ENCODE peak calls at places on chromosomes 12 and 14, in six cellular contexts. C, N, V, A, F and X are unnamed samples.
A peak's percentile ranks its signal among the peaks of the same experiment; 100 is the strongest.

GRCh38 chr12:123681605-123682004 is 10.7 kb downstream of the TCTN2 start:
- DNase-seq in A (no peak), N (no peak), V (no peak), F (no peak), C (no peak), X (no peak)

GRCh38 chr14:58626441-58626840 is 11.3 kb upstream of the DACT1 start:
- DNase-seq in A (no peak), C (peak; percentile 69), F (peak; percentile 65), N (no peak), V (no peak), X (no peak)

GRCh38 chr14:53956427-53957201 is at the start of gene BMP4:
- DNase-seq in V (peak; percentile 82), F (peak; percentile 97), N (no peak), C (peak; percentile 30), A (peak; percentile 86), X (peak; percentile 85)

GRCh38 chr14:90406384-90406798 is 9.6 kb downstream of the CALM1 start:
- DNase-seq in V (no peak), A (no peak), C (no peak), F (no peak), N (no peak), X (no peak)

GRCh38 chr14:20489093-20489994 is 16.0 kb upstream of the RNASE10 start:
- DNase-seq in C (peak; percentile 28), F (no peak), V (no peak), A (no peak), N (no peak), X (no peak)

GRCh38 chr14:23436327-23437141 is 1.1 kb upstream of the MYH7 start:
- DNase-seq in C (no peak), A (peak; percentile 67), N (no peak), V (no peak), F (no peak), X (peak; percentile 65)

GRCh38 chr14:43481864-43482263 is 1025.2 kb downstream of the FSCB start:
- DNase-seq in A (no peak), V (no peak), N (no peak), F (peak; percentile 14), C (no peak), X (no peak)

GRCh38 chr12:6935551-6936377 is 7.9 kb upstream of the RNU7-1 start:
- DNase-seq in F (no peak), V (no peak), N (no peak), A (no peak), C (no peak), X (no peak)

GRCh38 chr14:23877538-23878180 is 75.9 kb upstream of the DHRS4 start:
- DNase-seq in C (no peak), F (no peak), N (no peak), A (no peak), V (no peak), X (no peak)

GRCh38 chr12:3055712-3056467 is 21.3 kb upstream of the TSPAN9 start:
- DNase-seq in V (no peak), A (peak; percentile 36), F (peak; percentile 72), N (no peak), C (no peak), X (no peak)

GRCh38 chr12:4228122-4228580 is 45.4 kb upstream of the CCND2 start:
- DNase-seq in F (peak; percentile 91), A (no peak), C (no peak), N (no peak), V (no peak), X (no peak)
- H2AFZ ChIP-seq in F (no peak overlapping the region), A (peak overlapping the region; percentile 85), C (no peak overlapping the region), N (no peak overlapping the region), V (no peak overlapping the region), X (no peak overlapping the region)

DNA sequence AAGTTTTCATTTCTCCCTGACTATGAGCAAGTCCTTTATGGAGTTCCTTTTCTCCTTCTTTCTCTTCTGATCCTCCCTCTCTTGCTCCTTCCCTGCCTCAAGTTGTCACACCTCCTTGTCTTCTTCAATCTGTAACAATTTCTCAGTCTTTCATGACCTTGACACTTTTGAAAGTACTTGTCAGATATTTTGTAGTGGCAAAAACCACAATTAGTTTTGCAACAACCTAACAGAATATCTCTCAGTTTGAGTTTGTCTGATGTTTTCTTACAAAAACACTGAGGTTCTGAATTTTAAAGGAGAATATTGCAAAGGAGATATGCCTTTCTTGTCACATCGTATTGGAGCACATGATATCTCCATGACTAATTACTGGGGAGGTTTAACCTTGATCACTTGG is 4.1 kb upstream of the CRADD start:
- DNase-seq in C (no peak), V (no peak), F (no peak), A (no peak), N (no peak), X (no peak)
- H3K27ac ChIP-seq in C (no peak overlapping the region), V (no peak overlapping the region), F (no peak overlapping the region), A (no peak overlapping the region), N (no peak overlapping the region), X (no peak overlapping the region)

DNA sequence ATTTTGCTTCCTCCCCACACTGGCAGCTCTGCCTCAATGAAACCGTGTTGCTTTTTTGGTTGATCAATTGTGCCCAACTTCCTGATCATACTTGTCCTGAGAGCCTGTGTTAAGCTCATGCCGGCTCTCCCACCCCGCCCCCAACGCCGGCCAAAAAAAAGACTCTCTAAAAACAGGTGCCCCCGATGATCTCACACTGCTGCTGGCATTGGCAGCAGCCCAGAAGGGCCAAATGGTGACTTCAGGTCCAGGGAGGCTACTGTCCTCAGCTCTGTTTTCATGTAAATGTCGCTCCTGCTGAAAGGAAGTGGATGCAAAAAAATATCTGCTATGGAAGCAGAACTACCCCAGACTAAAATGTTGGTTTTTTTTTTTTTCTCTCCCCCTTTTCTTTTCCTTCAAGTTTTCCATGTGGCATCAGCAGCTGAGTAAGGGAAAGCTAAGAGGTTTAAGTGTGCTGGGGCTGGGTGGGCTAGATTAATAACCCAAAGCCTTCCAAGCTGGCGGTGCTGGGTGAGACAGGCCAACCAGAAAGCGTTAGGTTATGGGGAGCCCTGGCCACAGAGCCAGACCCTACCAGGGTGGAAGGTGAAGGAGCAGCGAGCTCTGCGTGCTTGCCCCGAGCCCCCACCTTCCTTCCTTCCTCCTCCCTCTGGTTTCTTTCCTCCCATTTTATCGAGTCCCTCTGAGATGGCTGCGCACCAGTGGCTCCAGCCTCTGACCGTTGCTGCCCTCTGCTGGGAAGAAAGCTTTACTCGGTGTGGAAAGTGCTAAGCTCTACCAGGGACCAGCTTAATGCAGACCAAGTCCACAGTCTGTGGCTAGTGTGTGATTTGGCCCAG is 396.1 kb downstream of the NRXN3 start:
- DNase-seq in F (peak; percentile 94), N (peak; percentile 68), C (peak; percentile 46), A (peak; percentile 88), V (peak; percentile 8), X (peak; percentile 88)
- TF ChIP-seq CTCF in F (peak; percentile 97), N (peak; percentile 76), C (peak; percentile 67), A (peak; percentile 93), V (peak; percentile 68), X (peak; percentile 88)

GRCh38 chr12:27772328-27773049 is 7.5 kb upstream of the KLHL42 start:
- DNase-seq in N (no peak), C (peak; percentile 35), A (no peak), V (no peak), F (no peak), X (no peak)

GRCh38 chr12:27777141-27777540 is 2.9 kb upstream of the KLHL42 start:
- DNase-seq in A (no peak), C (no peak), V (no peak), N (no peak), F (no peak), X (no peak)

GRCh38 chr12:27766587-27766986 is 13.4 kb upstream of the KLHL42 start:
- DNase-seq in A (no peak), N (no peak), F (no peak), V (no peak), C (no peak), X (no peak)

GRCh38 chr12:27769142-27769672 is 10.8 kb upstream of the KLHL42 start:
- DNase-seq in C (no peak), A (no peak), F (no peak), V (no peak), N (no peak), X (no peak)

DNA sequence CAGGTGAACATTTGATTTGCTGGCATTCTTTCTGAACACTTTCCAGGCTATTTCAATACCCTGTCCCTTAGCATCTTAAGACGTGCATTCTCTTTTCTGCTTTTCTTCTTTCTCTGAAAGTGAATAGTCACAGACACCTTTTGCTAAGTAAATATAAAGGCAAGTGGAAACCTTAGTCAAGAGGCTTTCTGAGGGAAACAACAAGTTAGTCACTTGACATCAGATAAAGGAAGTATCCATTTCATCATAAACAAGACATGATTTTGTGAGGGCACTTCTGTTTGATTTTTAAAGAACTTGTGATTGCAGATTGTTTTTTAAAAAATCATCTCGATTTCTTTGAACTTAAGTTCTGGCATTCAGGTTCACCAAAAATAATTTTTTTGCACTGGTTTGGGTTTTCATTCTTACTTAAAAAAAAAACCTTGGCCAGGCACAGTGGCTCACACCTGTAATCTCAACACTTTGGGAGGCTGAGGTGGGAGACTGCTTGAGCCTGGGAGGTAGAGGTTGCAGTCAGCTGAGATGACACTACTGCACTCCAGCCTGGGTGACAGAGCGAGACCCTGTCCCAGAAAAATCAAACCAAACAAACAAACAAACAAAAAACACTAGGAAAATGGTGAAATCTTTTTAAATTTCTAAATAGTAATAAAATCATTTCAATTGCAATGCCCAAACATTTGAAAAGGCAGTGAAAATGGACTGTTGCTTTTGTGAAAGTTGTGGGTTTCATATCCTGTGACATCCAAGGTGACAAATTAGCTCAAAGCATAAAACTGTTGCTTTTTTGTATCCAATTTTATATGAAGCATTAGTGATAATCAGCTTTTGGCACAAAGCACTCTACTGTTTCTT is 8.3 kb upstream of the KLHL42 start:
- DNase-seq in V (no peak), N (no peak), F (no peak), A (no peak), C (no peak), X (no peak)
- H2AFZ ChIP-seq in V (no peak overlapping the region), N (no peak overlapping the region), F (no peak overlapping the region), A (peak overlapping the region; percentile 48), C (no peak overlapping the region), X (peak overlapping the region; percentile 30)

GRCh38 chr14:68939424-68939892 is 39.6 kb downstream of the ACTN1 start:
- DNase-seq in F (no peak), N (no peak), A (no peak), V (no peak), C (no peak), X (no peak)

GRCh38 chr14:68938515-68939423 is 40.3 kb downstream of the ACTN1 start:
- DNase-seq in C (peak; percentile 48), N (no peak), F (no peak), A (no peak), V (no peak), X (peak; percentile 63)

GRCh38 chr14:68936980-68937379 is 42.1 kb downstream of the ACTN1 start:
- DNase-seq in V (no peak), F (no peak), N (no peak), A (no peak), C (no peak), X (no peak)

GRCh38 chr14:68936476-68936875 is 42.6 kb downstream of the ACTN1 start:
- DNase-seq in C (no peak), A (no peak), V (no peak), F (no peak), N (no peak), X (no peak)

DNA sequence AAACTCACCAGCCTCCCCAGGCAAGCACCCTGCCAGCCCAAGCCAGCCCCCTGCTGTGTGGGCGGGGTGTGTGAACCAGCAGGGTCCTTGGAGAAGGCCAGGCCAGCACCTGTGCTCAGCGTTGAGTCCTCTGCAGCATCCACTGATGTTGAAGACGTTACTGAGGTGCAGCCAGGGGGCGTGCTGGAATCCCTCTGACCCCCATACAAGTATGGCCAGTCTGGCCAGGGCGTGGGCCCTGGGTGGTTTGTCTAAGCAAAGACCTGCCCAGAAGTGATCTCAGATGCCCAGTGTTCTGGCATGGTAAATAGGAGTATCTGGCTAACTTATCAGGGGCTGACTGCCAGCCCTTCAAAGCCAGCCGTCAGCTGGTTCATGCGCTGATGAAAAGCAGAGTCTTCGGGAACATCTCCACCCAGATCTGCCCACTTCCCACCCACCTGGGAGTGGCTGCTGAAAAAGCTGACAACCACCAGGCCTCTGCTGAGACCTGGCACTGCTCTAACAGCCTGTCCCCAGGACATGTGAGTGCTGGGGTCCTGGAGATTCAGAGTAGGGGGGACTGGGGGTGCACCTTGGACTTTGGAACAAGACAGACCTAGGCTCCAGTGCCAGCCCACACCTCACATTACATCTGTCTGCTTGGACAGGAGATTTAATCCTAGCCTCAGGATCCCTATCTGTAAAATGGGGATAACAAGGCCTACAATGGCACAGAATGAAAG is 41.1 kb downstream of the ACTN1 start:
- DNase-seq in A (peak; percentile 53), N (no peak), F (peak; percentile 63), C (no peak), V (no peak), X (peak; percentile 68)
- H3K27ac ChIP-seq in A (no peak overlapping the region), N (no peak overlapping the region), F (peak overlapping the region; percentile 81), C (peak overlapping the region; percentile 85), V (no peak overlapping the region), X (peak overlapping the region; percentile 89)